ENCODE peak calls at places on chromosomes 11 and 22, in six cellular contexts. E is thyroid gland; J is mesendoderm; N is activated naive CD8-positive, alpha-beta T cell treated with anti-CD3 and anti-CD28 coated beads for 36 hours; S is psoas muscle; M is natural killer cell treated with Interleukin-12 subunit alpha and Interleukin-12 subunit beta and Interleukin-15 and Interleukin-18, amount 100 ng/mL, for 72 hours. R is an unnamed sample.

GRCh38 chr11:26993965-26994446 is at the start of gene FIBIN:
- DNase-seq in J (peak), E (peak), N (no peak), S (peak), M (no peak), R (no peak)

GRCh38 chr11:68099474-68100405 is 21.4 kb downstream of the CHKA start:
- DNase-seq in M (no peak), E (peak), S (no peak), J (peak), N (peak), R (peak)

GRCh38 chr22:36853407-36854099 is 7.3 kb upstream of the NCF4 start:
- DNase-seq in E (peak), S (peak), J (peak), M (peak), N (peak), R (peak)

GRCh38 chr22:30665266-30665665 is 2.4 kb downstream of the DUSP18 start:
- DNase-seq in E (no peak), N (no peak), S (no peak), J (no peak), M (no peak), R (no peak)

GRCh38 chr22:38824587-38824986 is 19.2 kb downstream of the NPTXR start:
- DNase-seq in J (peak), S (no peak), N (peak), M (no peak), E (peak), R (peak)

GRCh38 chr11:84691830-84692229 is 935.3 kb downstream of the DLG2 start:
- DNase-seq in M (no peak), S (no peak), N (no peak), E (no peak), J (peak), R (no peak)

GRCh38 chr11:88338223-88338661 is 706 bp upstream of the CTSC start:
- DNase-seq in E (peak), S (peak), J (peak), N (peak), M (peak), R (no peak)

GRCh38 chr11:96969251-96969650 is 579.4 kb downstream of the JRKL start:
- DNase-seq in E (no peak), S (no peak), N (no peak), J (no peak), M (no peak), R (no peak)